ENCODE peak calls at places on chromosome 20, in five cellular contexts. C is NCI-H69, P is Right ventricle myocardium superior, K is SHP77 treated with DMSO at 0.1 percent for 48 hours, D is right lobe of liver. L is an unnamed sample.

GRCh38 chr20:14921546-14921945 is 584.1 kb upstream of the FLRT3 start:
- DNase-seq in C (peak; percentile 90), P (no peak), K (no peak), D (no peak), L (no peak)

GRCh38 chr20:56845546-56846081 is 216.5 kb downstream of the TFAP2C start:
- DNase-seq in C (no peak), P (no peak), K (no peak), D (no peak), L (no peak)

GRCh38 chr20:60035-60918 is 27.2 kb upstream of the DEFB125 start:
- DNase-seq in C (no peak), P (no peak), K (no peak), D (no peak), L (no peak)

GRCh38 chr20:32641464-32641863 is 32.3 kb downstream of the C20orf203 start:
- DNase-seq in C (no peak), P (no peak), K (no peak), D (no peak), L (no peak)

GRCh38 chr20:37524859-37525708 is 2.6 kb downstream of the BLCAP start:
- DNase-seq in C (no peak), P (no peak), K (no peak), D (no peak), L (no peak)

GRCh38 chr20:58717278-58718091 is 24.9 kb downstream of the NPEPL1 start:
- DNase-seq in C (no peak), P (peak; percentile 33), K (no peak), D (peak; percentile 46), L (peak; percentile 10)

GRCh38 chr20:53748821-53749402 is 155.3 kb upstream of the ZNF217 start:
- DNase-seq in C (no peak), P (no peak), K (no peak), D (no peak), L (no peak)

GRCh38 chr20:33075281-33075680 is 4.2 kb upstream of the BPIFB4 start:
- DNase-seq in C (no peak), P (no peak), K (no peak), D (no peak), L (no peak)

GRCh38 chr20:53050338-53050737 is 78.2 kb downstream of the TSHZ2 start:
- DNase-seq in C (no peak), P (no peak), K (no peak), D (no peak), L (no peak)

GRCh38 chr20:56245761-56246160 is 2.8 kb upstream of the MC3R start:
- DNase-seq in C (peak; percentile 2), P (no peak), K (peak; percentile 67), D (no peak), L (no peak)

GRCh38 chr20:2133318-2134183 is 31.9 kb downstream of the STK35 start:
- DNase-seq in C (peak; percentile 88), P (no peak), K (no peak), D (no peak), L (no peak)

L was measured in left ventricle myocardium inferior.